ENCODE peak calls at places on chromosomes 11 and 22, in six cellular contexts. H, A, K, F, N and E are unnamed samples.

GRCh38 chr11:100730266-100730665 is 43.2 kb downstream of the ARHGAP42 start:
- DNase-seq in H (no peak), A (no peak), K (no peak), F (peak), N (no peak), E (no peak)

GRCh38 chr11:116394022-116394421 is 378.8 kb downstream of the BUD13 start:
- DNase-seq in H (no peak), A (no peak), K (no peak), F (no peak), N (no peak), E (no peak)

GRCh38 chr11:44854146-44854545 is 96.5 kb downstream of the TP53I11 start:
- DNase-seq in H (no peak), A (no peak), K (no peak), F (no peak), N (no peak), E (no peak)

GRCh38 chr22:23539135-23539838 is 40.8 kb downstream of the IGLL1 start:
- DNase-seq in H (peak), A (peak), K (peak), F (peak), N (peak), E (peak)

GRCh38 chr11:68412593-68413475 is 47.7 kb upstream of the PPP6R3 start:
- DNase-seq in H (no peak), A (no peak), K (no peak), F (peak), N (no peak), E (peak)

GRCh38 chr11:73288873-73289707 is 17.0 kb downstream of the P2RY6 start:
- DNase-seq in H (peak), A (peak), K (peak), F (peak), N (peak), E (peak)

GRCh38 chr11:68997124-68997994 is 15.7 kb downstream of the MRGPRF start:
- DNase-seq in H (no peak), A (no peak), K (no peak), F (no peak), N (no peak), E (no peak)

GRCh38 chr11:74754507-74755255 is 6.0 kb downstream of the RNF169 start:
- DNase-seq in H (peak), A (no peak), K (no peak), F (peak), N (no peak), E (no peak)

GRCh38 chr11:2908130-2908529 is 21.1 kb downstream of the PHLDA2 start:
- DNase-seq in H (no peak), A (no peak), K (no peak), F (no peak), N (no peak), E (no peak)

GRCh38 chr11:44751066-44751465 is 24.3 kb downstream of the TSPAN18 start:
- DNase-seq in H (no peak), A (no peak), K (no peak), F (no peak), N (no peak), E (no peak)

GRCh38 chr22:47420211-47420610 is 657.8 kb downstream of the TBC1D22A start:
- DNase-seq in H (no peak), A (no peak), K (no peak), F (no peak), N (no peak), E (no peak)

GRCh38 chr22:40258463-40259046 is 80.8 kb downstream of the TNRC6B start:
- DNase-seq in H (peak), A (no peak), K (no peak), F (peak), N (no peak), E (no peak)

GRCh38 chr22:37745548-37746365 is 48.9 kb downstream of the TRIOBP start:
- DNase-seq in H (peak), A (peak), K (peak), F (peak), N (peak), E (peak)

GRCh38 chr11:60951909-60952741 is at the start of gene SLC15A3:
- DNase-seq in H (no peak), A (no peak), K (peak), F (peak), N (peak), E (peak)

GRCh38 chr22:30249049-30250038 is 2.8 kb upstream of the LIF start:
- DNase-seq in H (peak), A (no peak), K (peak), F (no peak), N (peak), E (no peak)

GRCh38 chr22:21797444-21798221 is 62.0 kb upstream of the YPEL1 start:
- DNase-seq in H (no peak), A (no peak), K (no peak), F (peak), N (no peak), E (no peak)

GRCh38 chr11:70669871-70670683 is 271.7 kb downstream of the CTTN start:
- DNase-seq in H (no peak), A (no peak), K (no peak), F (no peak), N (no peak), E (no peak)

GRCh38 chr11:47391077-47391583 is 12.8 kb upstream of the SPI1 start:
- DNase-seq in H (no peak), A (no peak), K (no peak), F (no peak), N (no peak), E (peak)

GRCh38 chr22:25366876-25367466 is 147.5 kb downstream of the CRYBB2 start:
- DNase-seq in H (no peak), A (no peak), K (no peak), F (no peak), N (no peak), E (no peak)

GRCh38 chr11:101862410-101863233 is 52.2 kb upstream of the CEP126 start:
- DNase-seq in H (peak), A (no peak), K (no peak), F (peak), N (peak), E (no peak)

GRCh38 chr11:77142091-77142975 is 14.3 kb downstream of the MYO7A start:
- DNase-seq in H (no peak), A (peak), K (no peak), F (no peak), N (no peak), E (no peak)

GRCh38 chr11:118889796-118890195 is 6.1 kb downstream of the CXCR5 start:
- DNase-seq in H (peak), A (no peak), K (peak), F (no peak), N (no peak), E (no peak)

GRCh38 chr11:130674686-130675085 is 226.2 kb downstream of the ADAMTS15 start:
- DNase-seq in H (no peak), A (no peak), K (no peak), F (no peak), N (no peak), E (no peak)

GRCh38 chr11:109865558-109866186 is 227.5 kb upstream of the ZC3H12C start:
- DNase-seq in H (peak), A (no peak), K (no peak), F (no peak), N (no peak), E (no peak)

GRCh38 chr22:47055921-47056320 is 293.5 kb downstream of the TBC1D22A start:
- DNase-seq in H (no peak), A (no peak), K (no peak), F (no peak), N (no peak), E (no peak)

GRCh38 chr11:63518548-63518947 is 12.7 kb downstream of the LGALS12 start:
- DNase-seq in H (no peak), A (no peak), K (no peak), F (no peak), N (no peak), E (no peak)

GRCh38 chr11:66051766-66052663 is at the start of gene SF3B2:
- DNase-seq in H (peak), A (peak), K (peak), F (peak), N (peak), E (peak)

GRCh38 chr11:16969010-16970004 is 44.9 kb downstream of the PLEKHA7 start:
- DNase-seq in H (no peak), A (no peak), K (no peak), F (no peak), N (no peak), E (no peak)

GRCh38 chr11:19956228-19956627 is 204.0 kb downstream of the DBX1 start:
- DNase-seq in H (no peak), A (no peak), K (no peak), F (no peak), N (no peak), E (no peak)

GRCh38 chr11:76219243-76219642 is 12.9 kb upstream of the WNT11 start:
- DNase-seq in H (no peak), A (no peak), K (no peak), F (no peak), N (no peak), E (no peak)

GRCh38 chr22:38468761-38469305 is 937 bp downstream of the KDELR3 start:
- DNase-seq in H (no peak), A (no peak), K (no peak), F (no peak), N (no peak), E (peak)

GRCh38 chr11:21426931-21427330 is 757.5 kb downstream of the NELL1 start:
- DNase-seq in H (no peak), A (no peak), K (no peak), F (no peak), N (no peak), E (no peak)

GRCh38 chr11:21427750-21428149 is 758.4 kb downstream of the NELL1 start:
- DNase-seq in H (no peak), A (no peak), K (no peak), F (no peak), N (no peak), E (no peak)

DNA sequence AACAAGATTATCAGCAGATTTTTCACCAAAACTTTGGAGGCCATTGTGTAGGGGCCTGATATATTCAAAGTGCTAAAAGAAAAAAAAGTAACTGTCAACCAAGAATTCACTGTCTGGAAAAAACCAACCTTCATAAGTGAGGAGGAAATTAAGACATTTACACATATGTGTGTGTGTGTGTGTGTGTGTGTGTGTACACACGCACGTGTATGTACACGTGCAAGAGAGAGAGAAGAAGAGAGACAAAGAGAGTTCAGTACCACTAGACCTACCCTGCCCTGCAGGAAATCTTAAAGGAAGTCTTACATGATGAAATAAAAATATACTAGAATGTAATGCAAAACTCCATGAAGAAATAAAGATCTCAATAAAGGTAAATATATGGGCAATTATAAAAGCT is 752.5 kb downstream of the NELL1 start:
- DNase-seq in H (no peak), A (no peak), K (no peak), F (no peak), N (no peak), E (no peak)
- TF ChIP-seq CTCF in H (no peak), A (no peak), K (no peak), F (no peak), N (no peak), E (no peak)

GRCh38 chr11:32071811-32072210 is 19.1 kb upstream of the RCN1 start:
- DNase-seq in H (peak), A (no peak), K (no peak), F (peak), N (no peak), E (no peak)
- TF ChIP-seq CTCF in H (peak), A (no peak), K (no peak), F (peak), N (peak), E (no peak)

GRCh38 chr11:64644348-64645242 is 53.6 kb downstream of the SLC22A12 start:
- DNase-seq in H (no peak), A (no peak), K (no peak), F (no peak), N (peak), E (no peak)
- TF ChIP-seq CTCF in H (peak), A (no peak), K (no peak), F (no peak), N (no peak), E (no peak)

GRCh38 chr11:55819330-55819729 is at the start of gene OR5D18:
- DNase-seq in H (no peak), A (no peak), K (no peak), F (no peak), N (no peak), E (no peak)
- TF ChIP-seq CTCF in H (no peak), A (no peak), K (no peak), F (no peak), N (no peak), E (no peak)

GRCh38 chr11:23542171-23542570 is 681.9 kb upstream of the CCDC179 start:
- DNase-seq in H (no peak), A (no peak), K (no peak), F (no peak), N (no peak), E (no peak)

GRCh38 chr11:23540101-23540561 is 679.9 kb upstream of the CCDC179 start:
- DNase-seq in H (peak), A (no peak), K (no peak), F (peak), N (peak), E (peak)

GRCh38 chr11:23542816-23543215 is 682.5 kb upstream of the CCDC179 start:
- DNase-seq in H (no peak), A (no peak), K (no peak), F (no peak), N (no peak), E (no peak)

GRCh38 chr11:23536907-23537306 is 676.6 kb upstream of the CCDC179 start:
- DNase-seq in H (no peak), A (no peak), K (no peak), F (no peak), N (no peak), E (no peak)

GRCh38 chr11:23539556-23539955 is 679.3 kb upstream of the CCDC179 start:
- DNase-seq in H (no peak), A (no peak), K (no peak), F (no peak), N (no peak), E (no peak)
- TF ChIP-seq CTCF in H (no peak), A (no peak), K (no peak), F (no peak), N (no peak), E (no peak)